ENCODE peak calls at places on chromosomes 13 and 19, in five cellular contexts. H, F, E, D and P are unnamed samples.

GRCh38 chr13:37657134-37657533 is 58.6 kb upstream of the POSTN start:
- DNase-seq in D (no peak), H (no peak), F (no peak), E (peak; percentile 1), P (no peak)

GRCh38 chr13:20191311-20191901 is 1.3 kb downstream of the GJB2 start:
- DNase-seq in H (no peak), E (no peak), F (no peak), D (no peak), P (no peak)

GRCh38 chr13:99415014-99415650 is 86.1 kb upstream of the TM9SF2 start:
- DNase-seq in H (no peak), E (no peak), F (no peak), D (no peak), P (no peak)

GRCh38 chr19:46426506-46427162 is 2.1 kb downstream of the PNMA8C start:
- DNase-seq in E (peak; percentile 95), F (peak; percentile 85), D (peak; percentile 85), H (no peak), P (peak; percentile 52)

GRCh38 chr19:37905936-37906867 is at the start of gene WDR87:
- DNase-seq in F (peak; percentile 64), D (peak; percentile 25), E (peak; percentile 73), H (peak; percentile 87), P (no peak)

GRCh38 chr19:46900341-46900740 is 39.5 kb downstream of the ARHGAP35 start:
- DNase-seq in F (no peak), H (no peak), E (no peak), D (no peak), P (no peak)

GRCh38 chr19:52492201-52492960 is 35.1 kb upstream of the ZNF808 start:
- DNase-seq in E (no peak), H (peak; percentile 73), F (no peak), D (peak; percentile 20), P (no peak)

GRCh38 chr13:107650081-107650701 is 565.1 kb downstream of the LIG4 start:
- DNase-seq in D (peak; percentile 16), H (peak; percentile 47), E (no peak), F (peak; percentile 63), P (peak; percentile 69)

GRCh38 chr13:80342541-80343371 is 1.8 kb upstream of the SPRY2 start:
- DNase-seq in E (no peak), D (peak; percentile 85), H (no peak), F (peak; percentile 95), P (peak; percentile 86)

GRCh38 chr13:80340643-80341097 is 256 bp downstream of the SPRY2 start:
- DNase-seq in E (no peak), D (no peak), F (no peak), H (no peak), P (no peak)

GRCh38 chr13:80341771-80342271 is 895 bp upstream of the SPRY2 start:
- DNase-seq in E (no peak), H (no peak), F (peak; percentile 76), D (peak; percentile 45), P (peak; percentile 50)

GRCh38 chr13:80339841-80340642 is 884 bp downstream of the SPRY2 start:
- DNase-seq in D (peak; percentile 43), E (no peak), H (no peak), F (peak; percentile 83), P (peak; percentile 63)

GRCh38 chr13:80341098-80341701 is at the start of gene SPRY2:
- DNase-seq in F (peak; percentile 96), H (peak; percentile 89), E (peak; percentile 74), D (peak; percentile 89), P (peak; percentile 79)
- TF ChIP-seq POLR2A in F (peak; percentile 38), H (peak; percentile 55), E (peak; percentile 45), D (peak; percentile 90), P (peak; percentile 37)

GRCh38 chr19:1407662-1408299 is 395 bp downstream of the DAZAP1 start:
- DNase-seq in D (peak; percentile 53), F (peak; percentile 74), E (no peak), H (no peak), P (no peak)

GRCh38 chr19:1409204-1410005 is 2.0 kb downstream of the DAZAP1 start:
- DNase-seq in H (no peak), F (peak; percentile 68), E (no peak), D (no peak), P (no peak)

GRCh38 chr19:1406496-1406817 is 929 bp upstream of the DAZAP1 start:
- DNase-seq in D (no peak), H (no peak), F (no peak), E (no peak), P (no peak)

GRCh38 chr19:1408300-1409203 is 1.2 kb downstream of the DAZAP1 start:
- DNase-seq in F (peak; percentile 72), D (peak; percentile 37), E (no peak), H (no peak), P (peak; percentile 74)

DNA sequence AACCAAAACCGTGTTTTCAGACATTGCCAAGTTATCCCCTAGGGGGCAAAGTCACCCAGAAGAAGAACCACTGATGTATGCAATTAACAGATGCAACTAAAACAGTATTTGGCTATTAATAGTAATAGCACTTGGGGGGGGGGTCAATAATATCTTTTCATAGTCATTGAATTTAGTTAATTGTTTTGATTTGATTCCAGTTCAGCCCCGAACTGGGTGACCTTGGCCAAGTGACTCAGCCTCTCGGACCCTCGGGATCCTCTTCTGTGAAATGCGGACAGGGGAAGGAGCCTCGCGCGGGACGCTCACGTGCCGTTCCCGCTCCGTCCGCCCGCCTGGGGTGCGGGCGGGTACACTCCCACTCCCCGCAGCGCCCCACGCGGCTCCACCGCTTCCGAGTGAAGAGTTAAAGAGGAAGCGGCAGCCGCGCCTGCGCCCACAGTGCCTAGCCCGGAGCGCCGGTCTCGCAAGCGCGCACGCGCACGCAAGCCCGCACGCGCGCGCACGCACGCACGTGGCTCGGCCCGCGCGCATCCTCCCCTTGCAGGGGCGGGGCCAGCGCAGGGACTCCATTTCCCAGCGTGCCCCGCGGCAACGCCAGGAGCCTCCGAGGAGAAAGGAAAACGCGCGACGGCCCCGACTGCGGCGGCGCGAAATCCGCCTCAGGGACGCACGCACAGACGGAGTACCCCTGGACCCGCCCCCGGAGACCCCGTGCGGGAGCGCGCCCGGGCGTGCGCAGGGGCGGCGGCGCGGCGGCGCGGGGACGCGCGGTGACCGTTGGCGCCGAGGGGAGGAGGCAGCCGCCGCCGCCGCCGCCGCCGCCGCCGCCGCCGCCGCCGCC is at the start of gene DAZAP1:
- DNase-seq in H (peak; percentile 91), F (peak; percentile 100), D (peak; percentile 99), E (peak; percentile 71), P (peak; percentile 99)
- TF ChIP-seq POLR2A in H (no peak), F (no peak), D (peak; percentile 61), E (peak; percentile 58), P (peak; percentile 69)

GRCh38 chr19:48329167-48329891 is 4.0 kb downstream of the EMP3 start:
- DNase-seq in D (no peak), E (no peak), F (no peak), H (no peak), P (no peak)

GRCh38 chr19:48332351-48332661 is 7.0 kb downstream of the EMP3 start:
- DNase-seq in F (no peak), E (no peak), D (no peak), H (no peak), P (no peak)

GRCh38 chr19:48332662-48333466 is 7.5 kb downstream of the EMP3 start:
- DNase-seq in D (peak; percentile 94), E (peak; percentile 99), H (no peak), F (peak; percentile 91), P (peak; percentile 96)

GRCh38 chr19:48333467-48334384 is 8.4 kb downstream of the EMP3 start:
- DNase-seq in D (peak; percentile 88), F (peak; percentile 97), E (peak; percentile 99), H (no peak), P (peak; percentile 97)

GRCh38 chr19:48330012-48330681 is 4.8 kb downstream of the EMP3 start:
- DNase-seq in D (peak; percentile 54), H (no peak), F (peak; percentile 85), E (no peak), P (peak; percentile 94)
- TF ChIP-seq POLR2A in D (no peak), H (no peak), F (no peak), E (no peak), P (peak; percentile 59)

GRCh38 chr13:74372511-74372910 is 238.3 kb upstream of the KLF12 start:
- DNase-seq in D (no peak), F (no peak), H (no peak), E (no peak), P (no peak)
- TF ChIP-seq POLR2A in D (no peak), F (no peak), H (no peak), E (no peak), P (no peak)

DNA sequence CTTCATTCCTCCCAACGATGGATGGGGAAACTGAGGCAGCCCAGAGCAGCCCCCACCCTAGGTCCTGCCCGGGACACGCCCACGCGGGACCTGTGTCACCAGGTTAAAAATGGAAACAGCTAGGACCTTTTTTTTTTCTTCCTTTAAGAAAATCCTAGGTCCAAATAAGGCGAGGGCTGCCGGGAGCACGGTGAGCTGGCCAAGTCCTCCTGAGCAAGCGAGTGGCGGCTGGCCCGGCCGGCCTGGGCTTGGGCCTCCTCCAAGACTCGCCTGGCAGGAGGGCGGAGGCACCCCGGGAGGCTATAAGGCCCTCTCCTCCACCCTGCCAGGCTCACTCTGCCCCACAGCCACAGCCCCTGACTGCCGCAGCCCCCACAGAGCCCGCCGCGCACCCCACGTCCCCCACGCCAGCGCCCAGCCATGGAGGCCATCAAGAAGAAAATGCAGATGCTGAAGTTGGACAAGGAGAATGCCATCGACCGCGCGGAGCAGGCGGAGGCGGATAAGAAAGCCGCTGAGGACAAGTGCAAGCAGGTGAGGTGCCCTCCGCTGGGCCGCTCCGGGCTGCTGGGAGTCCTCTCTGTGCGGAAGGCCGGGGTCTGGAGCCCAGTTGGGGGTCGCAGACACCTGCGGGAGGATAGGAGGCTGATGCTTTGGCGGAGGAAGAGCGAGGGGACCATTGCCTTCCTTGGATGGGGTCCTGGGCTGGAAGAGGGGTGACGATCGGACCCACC is 8.9 kb upstream of the TPM4 start:
- DNase-seq in F (no peak), H (no peak), E (no peak), D (peak; percentile 88), P (no peak)
- TF ChIP-seq POLR2A in F (no peak), H (no peak), E (no peak), D (peak; percentile 88), P (no peak)

GRCh38 chr13:29579094-29579493 is 16.4 kb downstream of the SLC7A1 start:
- DNase-seq in E (no peak), D (no peak), F (no peak), H (no peak), P (peak; percentile 36)
- TF ChIP-seq POLR2A in E (no peak), D (no peak), F (no peak), H (no peak), P (no peak)